ENCODE peak calls at places on chromosomes 11 and 22, in six cellular contexts. One of them, this sample, is unnamed.

GRCh38 chr11:66859686-66860448 is 3.0 kb downstream of the LRFN4 start:
- DNase-seq in SK-N-SH: no peak
- DNase-seq in H1: no peak
- DNase-seq in HCT116: no peak
- DNase-seq in K562: no peak
- DNase-seq in HepG2: no peak
- DNase-seq in this sample: no peak

GRCh38 chr22:48321986-48322545 is 1505.6 kb downstream of the BRD1 start:
- DNase-seq in SK-N-SH: no peak
- DNase-seq in H1: no peak
- DNase-seq in HCT116: no peak
- DNase-seq in K562: no peak
- DNase-seq in HepG2: no peak
- DNase-seq in this sample: no peak

GRCh38 chr11:12139144-12139881 is 28.9 kb downstream of the MICAL2 start:
- DNase-seq in SK-N-SH: no peak
- DNase-seq in H1: no peak
- DNase-seq in HCT116: no peak
- DNase-seq in K562: no peak
- DNase-seq in HepG2: no peak
- DNase-seq in this sample: no peak

GRCh38 chr11:8693555-8693954 is 11.0 kb downstream of the RPL27A start:
- DNase-seq in SK-N-SH: no peak
- DNase-seq in H1: no peak
- DNase-seq in HCT116: no peak
- DNase-seq in K562: no peak
- DNase-seq in HepG2: no peak
- DNase-seq in this sample: no peak

GRCh38 chr11:11789735-11790369 is 51.9 kb upstream of the USP47 start:
- DNase-seq in SK-N-SH: peak
- DNase-seq in H1: no peak
- DNase-seq in HCT116: no peak
- DNase-seq in K562: peak
- DNase-seq in HepG2: no peak
- DNase-seq in this sample: no peak

GRCh38 chr11:128859563-128860441 is 7.3 kb downstream of the KCNJ1 start:
- DNase-seq in SK-N-SH: peak
- DNase-seq in H1: peak
- DNase-seq in HCT116: peak
- DNase-seq in K562: peak
- DNase-seq in HepG2: peak
- DNase-seq in this sample: no peak

GRCh38 chr22:50182176-50183081 is 3.3 kb upstream of the TRABD start:
- DNase-seq in SK-N-SH: no peak
- DNase-seq in H1: no peak
- DNase-seq in HCT116: no peak
- DNase-seq in K562: no peak
- DNase-seq in HepG2: no peak
- DNase-seq in this sample: no peak

GRCh38 chr11:114297806-114298700 is 1.9 kb downstream of the NNMT start:
- DNase-seq in SK-N-SH: no peak
- DNase-seq in H1: no peak
- DNase-seq in HCT116: no peak
- DNase-seq in K562: peak
- DNase-seq in HepG2: no peak
- DNase-seq in this sample: no peak

GRCh38 chr22:35306350-35306967 is 6.8 kb downstream of the TOM1 start:
- DNase-seq in SK-N-SH: no peak
- DNase-seq in H1: no peak
- DNase-seq in HCT116: no peak
- DNase-seq in K562: no peak
- DNase-seq in HepG2: no peak
- DNase-seq in this sample: no peak

GRCh38 chr11:92212530-92212929 is 12.1 kb upstream of the FAT3 start:
- DNase-seq in SK-N-SH: no peak
- DNase-seq in H1: no peak
- DNase-seq in HCT116: no peak
- DNase-seq in K562: no peak
- DNase-seq in HepG2: no peak
- DNase-seq in this sample: no peak

GRCh38 chr11:109364851-109365250 is 57.1 kb upstream of the C11orf87 start:
- DNase-seq in SK-N-SH: no peak
- DNase-seq in H1: no peak
- DNase-seq in HCT116: no peak
- DNase-seq in K562: no peak
- DNase-seq in HepG2: no peak
- DNase-seq in this sample: no peak

GRCh38 chr11:75631086-75631694 is 37.6 kb downstream of the MAP6 start:
- DNase-seq in SK-N-SH: no peak
- DNase-seq in H1: no peak
- DNase-seq in HCT116: no peak
- DNase-seq in K562: no peak
- DNase-seq in HepG2: no peak
- DNase-seq in this sample: no peak

GRCh38 chr11:8442301-8442700 is 151.7 kb downstream of the STK33 start:
- DNase-seq in SK-N-SH: peak
- DNase-seq in H1: no peak
- DNase-seq in HCT116: no peak
- DNase-seq in K562: no peak
- DNase-seq in HepG2: peak
- DNase-seq in this sample: no peak

GRCh38 chr11:12674936-12675696 is 895 bp downstream of the TEAD1 start:
- DNase-seq in SK-N-SH: peak
- DNase-seq in H1: no peak
- DNase-seq in HCT116: no peak
- DNase-seq in K562: peak
- DNase-seq in HepG2: no peak
- DNase-seq in this sample: no peak

GRCh38 chr11:86818466-86819282 is 18.3 kb downstream of the PRSS23 start:
- DNase-seq in SK-N-SH: peak
- DNase-seq in H1: no peak
- DNase-seq in HCT116: peak
- DNase-seq in K562: peak
- DNase-seq in HepG2: peak
- DNase-seq in this sample: peak

GRCh38 chr22:24994070-24994763 is 41.7 kb downstream of the KIAA1671 start:
- DNase-seq in SK-N-SH: no peak
- DNase-seq in H1: no peak
- DNase-seq in HCT116: peak
- DNase-seq in K562: no peak
- DNase-seq in HepG2: no peak
- DNase-seq in this sample: no peak

GRCh38 chr22:31953251-31953650 is 8.9 kb downstream of the YWHAH start:
- DNase-seq in SK-N-SH: no peak
- DNase-seq in H1: no peak
- DNase-seq in HCT116: no peak
- DNase-seq in K562: no peak
- DNase-seq in HepG2: no peak
- DNase-seq in this sample: no peak

GRCh38 chr11:46673713-46674462 is 26.5 kb downstream of the ARHGAP1 start:
- DNase-seq in SK-N-SH: no peak
- DNase-seq in H1: no peak
- DNase-seq in HCT116: no peak
- DNase-seq in K562: no peak
- DNase-seq in HepG2: no peak
- DNase-seq in this sample: no peak

GRCh38 chr22:50716291-50717024 is 21.5 kb upstream of the ACR start:
- DNase-seq in SK-N-SH: no peak
- DNase-seq in H1: no peak
- DNase-seq in HCT116: no peak
- DNase-seq in K562: no peak
- DNase-seq in HepG2: no peak
- DNase-seq in this sample: no peak

GRCh38 chr11:123509737-123510578 is 79.9 kb downstream of the GRAMD1B start:
- DNase-seq in SK-N-SH: peak
- DNase-seq in H1: peak
- DNase-seq in HCT116: no peak
- DNase-seq in K562: peak
- DNase-seq in HepG2: no peak
- DNase-seq in this sample: no peak

GRCh38 chr22:35739642-35740041 is 22.0 kb downstream of the APOL5 start:
- DNase-seq in SK-N-SH: no peak
- DNase-seq in H1: no peak
- DNase-seq in HCT116: no peak
- DNase-seq in K562: no peak
- DNase-seq in HepG2: peak
- DNase-seq in this sample: no peak

GRCh38 chr22:36901411-36902142 is 11.9 kb upstream of the CSF2RB start:
- DNase-seq in SK-N-SH: no peak
- DNase-seq in H1: no peak
- DNase-seq in HCT116: no peak
- DNase-seq in K562: peak
- DNase-seq in HepG2: no peak
- DNase-seq in this sample: peak

GRCh38 chr11:60371854-60372253 is 6.5 kb upstream of the MS4A7 start:
- DNase-seq in SK-N-SH: no peak
- DNase-seq in H1: no peak
- DNase-seq in HCT116: no peak
- DNase-seq in K562: no peak
- DNase-seq in HepG2: no peak
- DNase-seq in this sample: no peak

GRCh38 chr11:60376601-60377000 is 1.7 kb upstream of the MS4A7 start:
- DNase-seq in SK-N-SH: no peak
- DNase-seq in H1: no peak
- DNase-seq in HCT116: no peak
- DNase-seq in K562: no peak
- DNase-seq in HepG2: no peak
- DNase-seq in this sample: no peak

GRCh38 chr11:60372767-60373166 is 5.6 kb upstream of the MS4A7 start:
- DNase-seq in SK-N-SH: no peak
- DNase-seq in H1: no peak
- DNase-seq in HCT116: no peak
- DNase-seq in K562: no peak
- DNase-seq in HepG2: no peak
- DNase-seq in this sample: no peak

GRCh38 chr11:60378359-60378758 is at the start of gene MS4A7:
- DNase-seq in SK-N-SH: no peak
- DNase-seq in H1: no peak
- DNase-seq in HCT116: no peak
- DNase-seq in K562: no peak
- DNase-seq in HepG2: no peak
- DNase-seq in this sample: peak

GRCh38 chr11:60377737-60378136 is 595 bp upstream of the MS4A7 start:
- DNase-seq in SK-N-SH: no peak
- DNase-seq in H1: no peak
- DNase-seq in HCT116: no peak
- DNase-seq in K562: no peak
- DNase-seq in HepG2: no peak
- DNase-seq in this sample: peak
- TF ChIP-seq JUND in SK-N-SH: no peak
- TF ChIP-seq JUND in H1: no peak
- TF ChIP-seq JUND in HCT116: no peak
- TF ChIP-seq JUND in K562: no peak
- TF ChIP-seq JUND in HepG2: no peak
- TF ChIP-seq JUND in this sample: no peak

DNA sequence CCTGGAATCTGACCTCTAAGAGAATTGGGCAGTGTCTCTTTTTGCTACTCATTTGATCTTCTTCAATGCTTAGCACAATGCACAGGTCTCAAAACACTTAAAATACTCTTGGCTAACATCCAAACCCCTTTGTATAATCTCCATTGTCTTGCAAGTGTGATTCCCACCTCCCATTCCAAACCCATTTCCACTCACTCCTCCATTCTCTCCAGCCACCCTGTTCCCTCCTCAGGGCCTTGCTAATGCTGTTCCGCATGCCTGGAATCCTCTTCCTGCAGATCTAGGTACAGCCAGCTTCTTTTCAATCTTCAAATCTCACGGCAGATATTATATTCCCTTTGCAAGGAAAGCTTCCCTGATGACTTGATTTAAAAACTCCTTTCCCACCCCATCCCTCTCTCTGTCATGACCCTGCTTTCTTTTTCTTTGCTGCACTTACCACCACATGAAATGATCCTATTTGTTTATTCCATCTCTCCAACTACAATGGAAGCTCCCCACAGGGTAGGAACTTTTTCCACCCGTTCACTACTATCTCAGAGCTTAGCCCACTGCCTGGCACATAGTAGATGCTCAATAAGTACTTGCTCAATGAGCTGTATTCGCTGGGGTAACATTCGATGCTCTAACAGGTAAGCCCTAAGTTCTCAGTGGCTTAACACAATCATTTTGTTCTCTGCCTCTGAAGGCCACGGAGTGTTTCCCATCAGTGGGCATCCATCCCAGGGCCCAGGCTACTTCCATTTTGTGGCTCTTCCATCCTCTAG is 121.7 kb downstream of the MN1 start:
- DNase-seq in SK-N-SH: no peak
- DNase-seq in H1: no peak
- DNase-seq in HCT116: no peak
- DNase-seq in K562: no peak
- DNase-seq in HepG2: no peak
- DNase-seq in this sample: no peak
- TF ChIP-seq POLR2AphosphoS5 in SK-N-SH: no peak
- TF ChIP-seq POLR2AphosphoS5 in H1: no peak
- TF ChIP-seq POLR2AphosphoS5 in HCT116: no peak
- TF ChIP-seq POLR2AphosphoS5 in K562: no peak
- TF ChIP-seq POLR2AphosphoS5 in HepG2: no peak
- TF ChIP-seq POLR2AphosphoS5 in this sample: no peak

GRCh38 chr11:117143390-117143789 is 697 bp upstream of the PAFAH1B2 start:
- DNase-seq in SK-N-SH: peak
- DNase-seq in H1: no peak
- DNase-seq in HCT116: no peak
- DNase-seq in K562: peak
- DNase-seq in HepG2: no peak
- DNase-seq in this sample: no peak
- TF ChIP-seq JUND in SK-N-SH: no peak
- TF ChIP-seq JUND in H1: no peak
- TF ChIP-seq JUND in HCT116: no peak
- TF ChIP-seq JUND in K562: no peak
- TF ChIP-seq JUND in HepG2: no peak
- TF ChIP-seq JUND in this sample: no peak

DNA sequence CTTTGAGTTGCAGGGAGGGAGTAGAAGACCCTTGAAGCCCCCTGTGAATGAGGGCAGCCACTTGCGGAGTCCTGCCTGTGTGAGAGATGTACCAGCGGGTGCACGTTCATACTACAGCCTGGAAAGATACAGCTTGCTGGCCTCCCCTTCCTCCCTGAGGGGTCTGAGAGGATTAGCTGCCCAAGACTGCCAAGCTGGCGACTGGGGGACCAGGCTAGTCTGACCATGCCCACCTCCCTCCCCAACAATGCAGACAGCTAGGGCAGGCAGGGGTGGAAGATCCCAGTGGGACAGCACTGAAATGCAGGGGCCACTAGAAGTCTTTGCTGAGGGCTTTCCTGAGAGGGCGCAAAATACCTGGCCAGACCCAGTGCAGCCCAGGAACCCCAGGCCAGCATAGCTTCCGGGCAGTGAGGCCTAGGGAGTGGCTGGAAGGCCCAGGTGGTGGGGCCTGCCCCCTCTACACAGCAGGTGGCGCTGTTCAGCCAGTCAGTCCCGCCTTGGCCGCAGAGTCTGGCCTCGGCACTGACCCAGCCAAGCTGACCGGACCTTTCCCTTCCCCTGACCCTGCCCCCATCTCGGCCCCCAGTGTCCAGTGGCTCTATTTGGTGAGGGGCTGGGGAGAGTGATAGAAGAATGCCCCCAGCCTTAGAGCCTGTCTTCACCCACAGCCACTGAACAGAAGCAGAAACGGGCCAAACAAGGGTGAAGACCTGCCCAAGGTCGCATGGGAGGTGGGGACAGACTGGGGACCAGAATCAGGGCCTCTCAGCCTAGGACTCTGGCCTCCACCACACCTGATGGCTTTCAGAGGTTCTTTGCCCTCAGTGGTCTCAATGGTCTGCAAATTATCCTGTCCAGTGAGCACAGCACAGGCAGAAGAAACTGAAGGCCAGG is 4.8 kb upstream of the MYRF start:
- DNase-seq in SK-N-SH: peak
- DNase-seq in H1: peak
- DNase-seq in HCT116: peak
- DNase-seq in K562: peak
- DNase-seq in HepG2: peak
- DNase-seq in this sample: no peak
- TF ChIP-seq POLR2AphosphoS5 in SK-N-SH: no peak
- TF ChIP-seq POLR2AphosphoS5 in H1: no peak
- TF ChIP-seq POLR2AphosphoS5 in HCT116: no peak
- TF ChIP-seq POLR2AphosphoS5 in K562: no peak
- TF ChIP-seq POLR2AphosphoS5 in HepG2: no peak
- TF ChIP-seq POLR2AphosphoS5 in this sample: no peak